ENCODE peak calls at places on chromosomes 13 and 19, in four cellular contexts. One of them, this sample, is unnamed. For H3K4me1, the result is how much of the 10 kb centered on the place peaks cover.

GRCh38 chr19:13781547-13781946 is 7.3 kb downstream of the C19orf53 start:
- DNase-seq in heart left ventricle: peak
- DNase-seq in fibroblast of lung: peak
- DNase-seq in mucosa of descending colon: no peak
- DNase-seq in this sample: no peak

GRCh38 chr19:10152100-10152499 is 32.4 kb upstream of the EIF3G start:
- DNase-seq in heart left ventricle: no peak
- DNase-seq in fibroblast of lung: no peak
- DNase-seq in mucosa of descending colon: no peak
- DNase-seq in this sample: no peak

GRCh38 chr19:49543032-49543431 is 15.2 kb downstream of the RCN3 start:
- DNase-seq in heart left ventricle: no peak
- DNase-seq in fibroblast of lung: no peak
- DNase-seq in mucosa of descending colon: no peak
- DNase-seq in this sample: no peak

GRCh38 chr13:33123066-33123940 is 107.1 kb downstream of the KL start:
- DNase-seq in heart left ventricle: peak
- DNase-seq in fibroblast of lung: peak
- DNase-seq in mucosa of descending colon: no peak
- DNase-seq in this sample: no peak

GRCh38 chr19:34317311-34317927 is 47.6 kb upstream of the GPI start:
- DNase-seq in heart left ventricle: no peak
- DNase-seq in fibroblast of lung: peak
- DNase-seq in mucosa of descending colon: no peak
- DNase-seq in this sample: no peak

GRCh38 chr13:51148952-51149573 is 38.0 kb upstream of the C13orf42 start:
- DNase-seq in heart left ventricle: no peak
- DNase-seq in fibroblast of lung: peak
- DNase-seq in mucosa of descending colon: no peak
- DNase-seq in this sample: peak

GRCh38 chr19:45467115-45467455 is 711 bp upstream of the FOSB start:
- DNase-seq in heart left ventricle: no peak
- DNase-seq in fibroblast of lung: no peak
- DNase-seq in mucosa of descending colon: no peak
- DNase-seq in this sample: no peak

GRCh38 chr19:38836438-38837303 is 5.1 kb upstream of the ECH1 start:
- DNase-seq in heart left ventricle: no peak
- DNase-seq in fibroblast of lung: no peak
- DNase-seq in mucosa of descending colon: no peak
- DNase-seq in this sample: no peak

GRCh38 chr19:48348039-48348438 is 15.7 kb downstream of the TMEM143 start:
- DNase-seq in heart left ventricle: no peak
- DNase-seq in fibroblast of lung: no peak
- DNase-seq in mucosa of descending colon: no peak
- DNase-seq in this sample: peak

GRCh38 chr19:58349590-58349989 is 3.7 kb downstream of the A1BG start:
- DNase-seq in heart left ventricle: no peak
- DNase-seq in fibroblast of lung: no peak
- DNase-seq in mucosa of descending colon: no peak
- DNase-seq in this sample: no peak

GRCh38 chr13:106100261-106100919 is 435.1 kb downstream of the EFNB2 start:
- DNase-seq in heart left ventricle: no peak
- DNase-seq in fibroblast of lung: no peak
- DNase-seq in mucosa of descending colon: peak
- DNase-seq in this sample: no peak

GRCh38 chr13:95254341-95254740 is 46.9 kb downstream of the ABCC4 start:
- DNase-seq in heart left ventricle: no peak
- DNase-seq in fibroblast of lung: no peak
- DNase-seq in mucosa of descending colon: no peak
- DNase-seq in this sample: no peak

GRCh38 chr13:100301418-100301817 is 212.5 kb downstream of the PCCA start:
- DNase-seq in heart left ventricle: no peak
- DNase-seq in fibroblast of lung: no peak
- DNase-seq in mucosa of descending colon: no peak
- DNase-seq in this sample: no peak

GRCh38 chr19:23046743-23047142 is 43.8 kb upstream of the ZNF728 start:
- DNase-seq in heart left ventricle: no peak
- DNase-seq in fibroblast of lung: no peak
- DNase-seq in mucosa of descending colon: no peak
- DNase-seq in this sample: no peak

GRCh38 chr13:91406619-91407018 is 8.2 kb downstream of the GPC5 start:
- DNase-seq in heart left ventricle: no peak
- DNase-seq in fibroblast of lung: peak
- DNase-seq in mucosa of descending colon: no peak
- DNase-seq in this sample: peak

GRCh38 chr19:44010468-44010867 is 7.7 kb downstream of the ZNF230 start:
- DNase-seq in heart left ventricle: no peak
- DNase-seq in fibroblast of lung: no peak
- DNase-seq in mucosa of descending colon: no peak
- DNase-seq in this sample: no peak

GRCh38 chr19:49326165-49326704 is 1.2 kb upstream of the SLC6A16 start:
- DNase-seq in heart left ventricle: no peak
- DNase-seq in fibroblast of lung: no peak
- DNase-seq in mucosa of descending colon: no peak
- DNase-seq in this sample: no peak

GRCh38 chr19:34319785-34320184 is 45.2 kb upstream of the GPI start:
- DNase-seq in heart left ventricle: no peak
- DNase-seq in fibroblast of lung: peak
- DNase-seq in mucosa of descending colon: no peak
- DNase-seq in this sample: no peak

GRCh38 chr13:75736132-75736531 is 100.0 kb downstream of the LMO7 start:
- DNase-seq in heart left ventricle: no peak
- DNase-seq in fibroblast of lung: no peak
- DNase-seq in mucosa of descending colon: no peak
- DNase-seq in this sample: no peak

GRCh38 chr13:98325724-98326123 is 148.7 kb upstream of the RNF113B start:
- DNase-seq in heart left ventricle: no peak
- DNase-seq in fibroblast of lung: no peak
- DNase-seq in mucosa of descending colon: no peak
- DNase-seq in this sample: no peak

GRCh38 chr13:111941845-111942447 is 125.0 kb upstream of the SOX1 start:
- DNase-seq in heart left ventricle: no peak
- DNase-seq in fibroblast of lung: no peak
- DNase-seq in mucosa of descending colon: no peak
- DNase-seq in this sample: no peak

GRCh38 chr13:62678039-62678438 is 1262.4 kb upstream of the PCDH20 start:
- DNase-seq in heart left ventricle: no peak
- DNase-seq in fibroblast of lung: peak
- DNase-seq in mucosa of descending colon: no peak
- DNase-seq in this sample: no peak

GRCh38 chr13:73338389-73338788 is 279.6 kb downstream of the KLF5 start:
- DNase-seq in heart left ventricle: no peak
- DNase-seq in fibroblast of lung: no peak
- DNase-seq in mucosa of descending colon: no peak
- DNase-seq in this sample: peak

GRCh38 chr13:64640002-64640401 is 2590.1 kb downstream of the PCDH9 start:
- DNase-seq in heart left ventricle: no peak
- DNase-seq in fibroblast of lung: no peak
- DNase-seq in mucosa of descending colon: no peak
- DNase-seq in this sample: no peak

GRCh38 chr13:45933203-45934014 is 81.9 kb upstream of the SIAH3 start:
- DNase-seq in heart left ventricle: no peak
- DNase-seq in fibroblast of lung: no peak
- DNase-seq in mucosa of descending colon: no peak
- DNase-seq in this sample: no peak

GRCh38 chr13:33462109-33462508 is 176.6 kb upstream of the STARD13 start:
- DNase-seq in heart left ventricle: no peak
- DNase-seq in fibroblast of lung: no peak
- DNase-seq in mucosa of descending colon: no peak
- DNase-seq in this sample: no peak

GRCh38 chr13:41154042-41154441 is 21.4 kb upstream of the KBTBD6 start:
- DNase-seq in heart left ventricle: no peak
- DNase-seq in fibroblast of lung: no peak
- DNase-seq in mucosa of descending colon: no peak
- DNase-seq in this sample: no peak

GRCh38 chr13:58960909-58961308 is 1202.8 kb downstream of the DIAPH3 start:
- DNase-seq in heart left ventricle: no peak
- DNase-seq in fibroblast of lung: peak
- DNase-seq in mucosa of descending colon: no peak
- DNase-seq in this sample: no peak

GRCh38 chr19:16327911-16328823 is 3.5 kb downstream of the KLF2 start:
- DNase-seq in heart left ventricle: peak
- DNase-seq in fibroblast of lung: peak
- DNase-seq in mucosa of descending colon: peak
- DNase-seq in this sample: peak

GRCh38 chr13:37446503-37446902 is 152.1 kb downstream of the POSTN start:
- DNase-seq in heart left ventricle: no peak
- DNase-seq in fibroblast of lung: peak
- DNase-seq in mucosa of descending colon: no peak
- DNase-seq in this sample: no peak

GRCh38 chr13:40550130-40550529 is 116.3 kb downstream of the FOXO1 start:
- DNase-seq in heart left ventricle: no peak
- DNase-seq in fibroblast of lung: peak
- DNase-seq in mucosa of descending colon: no peak
- DNase-seq in this sample: no peak

GRCh38 chr19:18832331-18833140 is 777 bp downstream of the UPF1 start:
- DNase-seq in heart left ventricle: peak
- DNase-seq in fibroblast of lung: peak
- DNase-seq in mucosa of descending colon: peak
- DNase-seq in this sample: peak

GRCh38 chr19:18833141-18833476 is 1.4 kb downstream of the UPF1 start:
- DNase-seq in heart left ventricle: no peak
- DNase-seq in fibroblast of lung: peak
- DNase-seq in mucosa of descending colon: no peak
- DNase-seq in this sample: no peak

GRCh38 chr19:18834644-18834984 is 2.9 kb downstream of the UPF1 start:
- DNase-seq in heart left ventricle: no peak
- DNase-seq in fibroblast of lung: no peak
- DNase-seq in mucosa of descending colon: no peak
- DNase-seq in this sample: no peak

GRCh38 chr19:18831524-18832330 is at the start of gene UPF1:
- DNase-seq in heart left ventricle: peak
- DNase-seq in fibroblast of lung: peak
- DNase-seq in mucosa of descending colon: peak
- DNase-seq in this sample: peak

DNA sequence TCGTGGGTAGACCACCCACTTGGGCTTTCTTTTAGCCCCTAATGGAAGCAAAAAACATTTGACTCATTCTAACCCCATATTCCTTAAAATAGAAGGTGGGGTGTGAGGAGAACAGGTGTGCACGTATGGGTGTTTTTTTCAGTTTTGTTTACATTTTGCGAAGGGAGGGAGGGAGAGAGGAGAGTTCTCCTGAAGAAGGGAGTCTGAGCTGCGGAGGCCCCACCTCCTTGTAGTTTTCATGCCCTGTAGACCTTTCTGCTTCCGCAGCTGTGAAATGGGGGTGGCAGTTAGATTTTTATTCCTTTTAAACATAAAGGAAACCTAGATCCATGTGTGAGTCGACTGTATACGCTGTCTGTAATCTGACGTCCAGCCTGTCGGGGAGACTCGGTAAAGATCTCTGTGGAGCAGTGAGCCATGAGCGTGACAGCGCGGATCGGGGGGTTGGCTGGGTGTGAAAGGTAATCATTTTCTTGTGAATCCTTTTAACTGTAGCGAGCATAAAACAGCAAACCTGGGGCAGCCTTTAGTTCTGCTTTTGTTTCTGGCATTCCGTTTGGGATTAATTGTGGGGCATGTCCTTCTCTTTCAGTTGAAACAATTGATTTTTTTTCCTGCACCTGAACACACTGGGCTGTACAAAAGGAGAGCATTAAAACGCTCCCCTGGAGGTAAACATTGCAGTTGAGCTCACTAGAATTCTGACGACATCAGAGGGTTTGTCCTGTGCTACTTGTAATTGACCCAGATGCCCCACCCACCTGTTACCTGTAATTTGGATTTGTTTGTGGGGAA is 2.3 kb downstream of the UPF1 start:
- DNase-seq in heart left ventricle: peak
- DNase-seq in fibroblast of lung: no peak
- DNase-seq in mucosa of descending colon: no peak
- DNase-seq in this sample: peak
- H3K4me1 ChIP-seq in heart left ventricle: under half
- H3K4me1 ChIP-seq in fibroblast of lung: under half
- H3K4me1 ChIP-seq in mucosa of descending colon: half or more
- H3K4me1 ChIP-seq in this sample: half or more

DNA sequence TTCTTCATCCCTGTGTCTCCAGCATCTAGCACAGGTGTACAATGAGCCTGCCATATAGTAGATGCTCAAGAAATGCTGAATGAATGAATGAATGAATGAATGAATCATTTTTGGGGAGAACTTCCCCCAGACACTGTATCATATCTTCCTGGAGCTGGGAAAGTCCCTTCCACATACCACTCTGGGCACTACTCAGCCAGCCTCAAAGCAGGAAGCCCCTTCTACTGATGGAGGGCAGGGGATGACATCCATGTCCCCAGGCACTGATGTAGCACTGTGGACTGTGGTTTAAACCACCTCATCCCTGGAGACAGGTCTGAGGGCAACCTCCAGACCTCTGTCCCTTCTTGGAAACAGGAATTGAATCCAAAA is 4.8 kb downstream of the GNA15 start:
- DNase-seq in heart left ventricle: no peak
- DNase-seq in fibroblast of lung: no peak
- DNase-seq in mucosa of descending colon: peak
- DNase-seq in this sample: no peak
- H3K4me1 ChIP-seq in heart left ventricle: under half
- H3K4me1 ChIP-seq in fibroblast of lung: under half
- H3K4me1 ChIP-seq in mucosa of descending colon: under half
- H3K4me1 ChIP-seq in this sample: under half

DNA sequence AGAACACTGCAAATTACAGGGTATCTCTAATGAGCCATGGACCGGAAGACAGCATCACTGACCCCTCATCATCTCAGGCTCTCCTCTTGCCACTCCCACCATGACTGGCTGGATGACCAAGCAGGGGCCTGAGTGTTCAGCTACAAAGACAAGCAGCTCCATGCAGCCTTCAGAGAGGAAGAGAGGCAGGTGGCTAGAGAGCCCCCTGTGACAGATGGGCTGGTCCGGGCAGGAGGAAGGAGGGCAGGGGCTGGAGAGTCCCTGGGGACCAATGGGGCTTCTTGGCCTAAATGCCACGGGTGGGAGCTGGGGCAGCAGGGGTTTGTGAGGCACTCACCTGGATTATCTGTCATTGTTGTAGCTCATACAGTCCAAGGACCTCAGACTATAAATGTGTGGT is 12.8 kb upstream of the RASA3 start:
- DNase-seq in heart left ventricle: no peak
- DNase-seq in fibroblast of lung: no peak
- DNase-seq in mucosa of descending colon: peak
- DNase-seq in this sample: no peak
- H3K4me1 ChIP-seq in heart left ventricle: under half
- H3K4me1 ChIP-seq in fibroblast of lung: under half
- H3K4me1 ChIP-seq in mucosa of descending colon: under half
- H3K4me1 ChIP-seq in this sample: half or more

DNA sequence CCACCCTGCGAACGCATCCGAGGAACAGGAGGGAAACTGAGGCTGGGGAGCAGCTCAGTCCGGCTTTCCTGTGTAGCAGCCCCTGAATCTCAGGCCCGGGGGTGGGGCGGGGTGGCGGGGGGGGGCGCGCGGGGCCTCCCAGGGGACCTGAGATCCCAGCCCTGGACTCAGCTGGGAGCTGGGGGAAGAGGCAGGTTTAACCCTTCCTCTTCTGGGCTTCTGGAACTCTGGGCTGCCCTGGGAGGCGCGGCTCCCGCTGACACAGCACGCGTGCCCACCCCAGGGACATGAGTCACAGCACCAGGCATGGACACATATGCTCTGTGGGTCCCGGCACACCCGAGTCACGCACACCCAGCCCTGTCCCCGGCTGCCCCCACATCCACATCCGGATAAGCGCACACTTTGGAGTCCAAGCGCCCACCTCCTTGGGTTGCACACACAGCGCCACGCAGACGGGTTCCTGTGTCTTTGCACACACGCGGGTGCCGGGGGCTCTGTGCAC is 3.5 kb upstream of the CIRBP start:
- DNase-seq in heart left ventricle: peak
- DNase-seq in fibroblast of lung: peak
- DNase-seq in mucosa of descending colon: peak
- DNase-seq in this sample: peak
- H3K4me1 ChIP-seq in heart left ventricle: half or more
- H3K4me1 ChIP-seq in fibroblast of lung: under half
- H3K4me1 ChIP-seq in mucosa of descending colon: half or more
- H3K4me1 ChIP-seq in this sample: half or more

This sample was measured in body of pancreas.